ENCODE peak calls at places on chromosomes 12 and 14, in four cellular contexts. O is AG08395, F is myocyte, S is OCI-M1. E is an unnamed sample.

GRCh38 chr12:123076604-123077297 is 74.1 kb downstream of the PITPNM2 start:
- DNase-seq in O (no peak), F (no peak), S (no peak), E (no peak)

GRCh38 chr12:4024701-4025419 is 151.7 kb upstream of the PARP11 start:
- DNase-seq in O (no peak), F (no peak), S (no peak), E (no peak)

GRCh38 chr14:22991852-22992251 is 9.5 kb upstream of the AJUBA start:
- DNase-seq in O (no peak), F (no peak), S (no peak), E (no peak)

GRCh38 chr14:101034986-101035385 is 131.5 kb upstream of the RTL1 start:
- DNase-seq in O (no peak), F (no peak), S (no peak), E (no peak)

GRCh38 chr12:9940370-9940769 is 8.2 kb upstream of the CLEC2A start:
- DNase-seq in O (no peak), F (peak; percentile 7), S (peak; percentile 83), E (no peak)

GRCh38 chr12:13784504-13784903 is 196.9 kb downstream of the GRIN2B start:
- DNase-seq in O (no peak), F (peak; percentile 5), S (peak; percentile 5), E (no peak)

GRCh38 chr12:92068441-92068840 is 77.2 kb downstream of the BTG1 start:
- DNase-seq in O (no peak), F (no peak), S (no peak), E (no peak)

GRCh38 chr14:26173581-26173980 is 424.3 kb downstream of the NOVA1 start:
- DNase-seq in O (no peak), F (no peak), S (no peak), E (no peak)

E was measured in GM18507.